ENCODE peak calls at places on chromosomes 12 and 14, in six cellular contexts. F is DMS53; W is lower lobe of right lung; I is D341Med; P is stimulated activated CD4-positive, alpha-beta T cell treated with anti-CD3 and anti-CD28 coated beads, TNF-alpha, amount 100 ng/mL, for 48 hours; K is Caco-2. R is an unnamed sample.

GRCh38 chr12:85405781-85406522 is 125.9 kb downstream of the ALX1 start:
- DNase-seq in W (no peak), K (no peak), F (no peak), I (no peak), P (no peak), R (no peak)

GRCh38 chr12:98646165-98646764 is 1.2 kb downstream of the APAF1 start:
- DNase-seq in P (no peak), I (no peak), K (no peak), W (no peak), F (peak; percentile 31), R (no peak)

GRCh38 chr14:50524731-50525510 is 7.4 kb downstream of the MAP4K5 start:
- DNase-seq in F (peak; percentile 3), P (no peak), W (no peak), K (no peak), I (no peak), R (no peak)

GRCh38 chr12:94304566-94305061 is 155.1 kb downstream of the CEP83 start:
- DNase-seq in K (no peak), W (no peak), I (no peak), F (peak; percentile 28), P (no peak), R (no peak)

GRCh38 chr12:109545826-109546225 is 27.5 kb downstream of the MMAB start:
- DNase-seq in I (no peak), W (no peak), P (no peak), K (no peak), F (no peak), R (no peak)

GRCh38 chr12:103800252-103800771 is 40.7 kb downstream of the NT5DC3 start:
- DNase-seq in F (peak; percentile 88), I (no peak), K (no peak), P (no peak), W (peak; percentile 48), R (peak; percentile 51)

GRCh38 chr12:59446156-59446555 is 149.7 kb upstream of the SLC16A7 start:
- DNase-seq in K (peak; percentile 86), W (no peak), F (no peak), P (no peak), I (no peak), R (no peak)

GRCh38 chr12:113449839-113450238 is 21.8 kb downstream of the LHX5 start:
- DNase-seq in I (no peak), K (no peak), P (no peak), W (no peak), F (no peak), R (no peak)

GRCh38 chr14:98293527-98293926 is 978.5 kb downstream of the BCL11B start:
- DNase-seq in F (no peak), K (no peak), P (no peak), W (no peak), I (no peak), R (no peak)

GRCh38 chr12:57726151-57726883 is 12.2 kb downstream of the AGAP2 start:
- DNase-seq in W (peak; percentile 84), F (peak; percentile 97), K (peak; percentile 83), P (no peak), I (peak; percentile 95), R (peak; percentile 72)

GRCh38 chr12:80648866-80649265 is 58.6 kb upstream of the MYF6 start:
- DNase-seq in F (no peak), I (no peak), P (no peak), K (no peak), W (no peak), R (no peak)

GRCh38 chr12:120145164-120145563 is 28.6 kb upstream of the RAB35 start:
- DNase-seq in K (no peak), W (no peak), I (no peak), F (no peak), P (no peak), R (no peak)

GRCh38 chr14:56888274-56888673 is 78.0 kb upstream of the OTX2 start:
- DNase-seq in F (no peak), W (no peak), K (no peak), I (peak; percentile 48), P (no peak), R (no peak)

GRCh38 chr12:65277994-65278575 is 398 bp upstream of the MSRB3 start:
- DNase-seq in K (no peak), W (no peak), I (no peak), P (no peak), F (no peak), R (peak; percentile 22)

GRCh38 chr12:94180558-94181296 is 32.4 kb downstream of the PLXNC1 start:
- DNase-seq in P (no peak), F (no peak), W (no peak), K (no peak), I (no peak), R (no peak)

GRCh38 chr14:45034730-45035129 is 49.2 kb upstream of the PRPF39 start:
- DNase-seq in F (no peak), K (no peak), P (no peak), I (no peak), W (no peak), R (no peak)

GRCh38 chr12:87828384-87828973 is 200.7 kb downstream of the C12orf50 start:
- DNase-seq in W (no peak), K (no peak), I (no peak), P (no peak), F (no peak), R (no peak)

GRCh38 chr14:33359288-33359881 is 420.7 kb downstream of the NPAS3 start:
- DNase-seq in F (no peak), P (no peak), K (no peak), W (no peak), I (no peak), R (no peak)

GRCh38 chr14:20583908-20584307 is 3.9 kb downstream of the RNASE11 start:
- DNase-seq in P (no peak), K (no peak), I (no peak), F (no peak), W (no peak), R (no peak)

GRCh38 chr12:133264173-133264572 is 28.5 kb upstream of the ANHX start:
- DNase-seq in K (no peak), F (no peak), W (no peak), P (no peak), I (peak; percentile 4), R (peak; percentile 18)

GRCh38 chr12:123917337-123917850 is 55.2 kb downstream of the CCDC92 start:
- DNase-seq in F (no peak), K (no peak), I (no peak), P (no peak), W (no peak), R (no peak)

GRCh38 chr14:95130545-95130944 is 26.8 kb downstream of the DICER1 start:
- DNase-seq in F (no peak), K (no peak), P (no peak), W (no peak), I (no peak), R (no peak)

GRCh38 chr12:47686645-47687240 is 19.1 kb downstream of the RPAP3 start:
- DNase-seq in K (no peak), F (peak; percentile 80), I (peak; percentile 52), P (no peak), W (no peak), R (no peak)

GRCh38 chr14:56004807-56005579 is 113.2 kb upstream of the PELI2 start:
- DNase-seq in I (no peak), F (peak; percentile 6), K (peak; percentile 77), P (peak; percentile 9), W (peak; percentile 52), R (no peak)

GRCh38 chr12:32997471-32997870 is 100.9 kb upstream of the PKP2 start:
- DNase-seq in K (no peak), P (no peak), W (peak; percentile 50), F (peak; percentile 71), I (no peak), R (no peak)

GRCh38 chr14:50127802-50128201 is 11.4 kb upstream of the VCPKMT start:
- DNase-seq in K (no peak), I (no peak), W (no peak), P (no peak), F (no peak), R (no peak)

GRCh38 chr14:98994571-98994970 is 277.4 kb downstream of the BCL11B start:
- DNase-seq in F (no peak), P (no peak), K (no peak), W (no peak), I (no peak), R (no peak)

GRCh38 chr14:56004323-56004722 is 113.9 kb upstream of the PELI2 start:
- DNase-seq in F (no peak), I (no peak), W (no peak), P (no peak), K (no peak), R (no peak)

GRCh38 chr12:71214511-71215285 is 56.9 kb upstream of the TSPAN8 start:
- DNase-seq in F (peak; percentile 78), W (no peak), P (no peak), I (no peak), K (peak; percentile 50), R (no peak)

GRCh38 chr12:44504799-44505198 is 371.3 kb downstream of the NELL2 start:
- DNase-seq in F (no peak), W (no peak), K (no peak), I (no peak), P (no peak), R (no peak)

GRCh38 chr14:106204063-106204462 is 677.7 kb downstream of the TMEM121 start:
- DNase-seq in W (no peak), K (no peak), P (no peak), F (no peak), I (no peak), R (no peak)

GRCh38 chr12:68641138-68641537 is 30.4 kb downstream of the RAP1B start:
- DNase-seq in I (no peak), P (peak; percentile 33), F (no peak), W (no peak), K (no peak), R (no peak)

GRCh38 chr12:57072661-57073060 is 5.9 kb downstream of the NEMP1 start:
- DNase-seq in W (no peak), P (no peak), K (no peak), I (no peak), F (no peak), R (no peak)

GRCh38 chr12:89873745-89874144 is 165.1 kb upstream of the ATP2B1 start:
- DNase-seq in W (no peak), K (no peak), F (no peak), P (no peak), I (no peak), R (no peak)

GRCh38 chr12:132477009-132477702 is 12.8 kb upstream of the FBRSL1 start:
- DNase-seq in K (no peak), F (peak; percentile 25), W (no peak), P (no peak), I (no peak), R (no peak)

GRCh38 chr12:62123721-62124203 is 136.4 kb upstream of the USP15 start:
- DNase-seq in W (no peak), K (peak; percentile 36), I (peak; percentile 57), F (peak; percentile 87), P (peak; percentile 10), R (no peak)

R was measured in breast epithelium.